ENCODE peak calls at places on chromosomes 7 and 10, in four cellular contexts. L, M, O and V are unnamed samples. For H3K4me1, the result is how much of the 10 kb centered on the place peaks cover.

GRCh38 chr7:138032775-138033174 is 30.9 kb upstream of the CREB3L2 start:
- DNase-seq in L (peak), O (no peak), M (no peak), V (no peak)

GRCh38 chr7:95796617-95797016 is 24.3 kb downstream of the DYNC1I1 start:
- DNase-seq in O (no peak), M (no peak), L (no peak), V (no peak)

GRCh38 chr10:128687408-128687807 is 561.2 kb upstream of the MKI67 start:
- DNase-seq in M (no peak), O (no peak), L (no peak), V (no peak)

GRCh38 chr10:113992601-113993011 is 51.1 kb upstream of the ADRB1 start:
- DNase-seq in O (no peak), L (no peak), M (peak), V (no peak)

GRCh38 chr10:79385392-79385795 is 38.1 kb downstream of the PPIF start:
- DNase-seq in O (no peak), M (no peak), L (no peak), V (no peak)

GRCh38 chr10:69634759-69635425 is 4.8 kb downstream of the FAM241B start:
- DNase-seq in L (no peak), O (no peak), M (no peak), V (no peak)

GRCh38 chr7:21867816-21868646 is 77.7 kb downstream of the CDCA7L start:
- DNase-seq in M (no peak), L (no peak), O (no peak), V (no peak)

GRCh38 chr7:4633012-4633411 is 49.1 kb upstream of the FOXK1 start:
- DNase-seq in M (peak), O (peak), L (peak), V (no peak)

GRCh38 chr10:122688293-122688989 is 11.2 kb downstream of the C10orf120 start:
- DNase-seq in O (peak), M (peak), L (no peak), V (no peak)

GRCh38 chr7:81887098-81887497 is 117.3 kb upstream of the HGF start:
- DNase-seq in L (peak), M (no peak), O (no peak), V (no peak)

GRCh38 chr7:2109936-2110585 is 122.7 kb downstream of the MAD1L1 start:
- DNase-seq in O (peak), M (peak), L (peak), V (no peak)

GRCh38 chr7:6320791-6321190 is 48.4 kb upstream of the CYTH3 start:
- DNase-seq in O (no peak), M (no peak), L (no peak), V (no peak)

GRCh38 chr10:10786334-10787090 is 231.2 kb upstream of the CELF2 start:
- DNase-seq in O (no peak), M (peak), L (peak), V (no peak)

GRCh38 chr10:80133221-80133620 is 691 bp downstream of the PLAC9 start:
- DNase-seq in L (no peak), O (no peak), M (no peak), V (no peak)

GRCh38 chr10:7302393-7303054 is 108.3 kb downstream of the SFMBT2 start:
- DNase-seq in L (peak), M (peak), O (peak), V (no peak)

GRCh38 chr7:879093-879492 is 2.7 kb downstream of the GET4 start:
- DNase-seq in L (no peak), M (no peak), O (no peak), V (peak)

GRCh38 chr10:133307776-133308430 is 769 bp downstream of the TUBGCP2 start:
- DNase-seq in O (peak), M (peak), L (peak), V (peak)

GRCh38 chr7:105672820-105673219 is 91.5 kb upstream of the EFCAB10 start:
- DNase-seq in O (no peak), M (no peak), L (no peak), V (no peak)

GRCh38 chr7:19111474-19112143 is 5.8 kb downstream of the TWIST1 start:
- DNase-seq in O (no peak), L (no peak), M (no peak), V (no peak)

GRCh38 chr10:23404461-23404980 is 34.4 kb upstream of the OTUD1 start:
- DNase-seq in M (no peak), L (peak), O (no peak), V (no peak)

GRCh38 chr10:121900443-121901174 is 27.2 kb downstream of the ATE1 start:
- DNase-seq in M (peak), L (peak), O (peak), V (no peak)

GRCh38 chr10:123901621-123902020 is 10.0 kb upstream of the CPXM2 start:
- DNase-seq in M (no peak), L (no peak), O (no peak), V (no peak)
- TF ChIP-seq CTCF in M (no peak), L (no peak), O (no peak), V (no peak)

GRCh38 chr10:103841519-103841918 is 13.9 kb downstream of the SH3PXD2A start:
- DNase-seq in O (no peak), L (no peak), M (no peak), V (no peak)

GRCh38 chr10:103839513-103839864 is 15.9 kb downstream of the SH3PXD2A start:
- DNase-seq in M (no peak), L (no peak), O (no peak), V (no peak)

GRCh38 chr10:103838851-103839512 is 16.4 kb downstream of the SH3PXD2A start:
- DNase-seq in M (no peak), L (no peak), O (no peak), V (no peak)

GRCh38 chr10:103840747-103841085 is 14.7 kb downstream of the SH3PXD2A start:
- DNase-seq in L (no peak), M (no peak), O (no peak), V (no peak)

GRCh38 chr10:103839867-103840746 is 15.3 kb downstream of the SH3PXD2A start:
- DNase-seq in L (no peak), M (no peak), O (no peak), V (no peak)
- H3K4me1 ChIP-seq in L (under half), M (under half), O (under half), V (under half)

DNA sequence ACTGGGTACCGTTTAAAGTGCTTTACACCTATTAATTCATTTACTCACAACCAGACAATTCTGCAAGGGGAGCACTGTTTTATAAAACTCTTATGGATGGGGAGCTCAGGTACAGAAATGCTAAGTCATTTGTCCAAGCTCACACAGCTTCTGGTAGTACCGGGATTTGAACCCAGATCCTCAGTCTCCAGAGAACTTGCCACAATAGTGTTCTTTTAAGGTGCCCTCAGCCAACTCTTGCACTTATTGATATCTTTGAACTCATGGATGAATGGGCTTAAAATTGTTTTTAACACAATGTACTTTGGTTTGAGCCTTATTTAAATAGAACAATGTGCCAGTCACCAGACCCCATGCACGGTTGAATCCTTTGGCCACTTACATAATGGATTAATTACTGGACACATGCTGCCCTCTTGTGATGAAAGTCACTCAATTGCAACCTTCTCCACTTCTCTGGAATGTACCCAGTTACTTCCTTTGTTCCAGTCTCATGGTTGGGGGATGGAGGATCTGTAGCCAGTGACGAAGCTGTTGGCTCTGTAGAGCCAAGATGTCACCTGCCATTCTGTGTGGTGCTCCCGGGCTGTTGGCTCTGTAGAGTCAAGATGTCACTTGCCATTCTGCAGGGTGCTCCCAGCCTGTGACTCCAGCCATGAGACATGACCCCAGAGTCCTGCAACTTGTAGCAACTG is 65.6 kb downstream of the NOD1 start:
- DNase-seq in L (peak), O (peak), M (peak), V (no peak)
- TF ChIP-seq CTCF in L (peak), O (peak), M (peak), V (no peak)

GRCh38 chr7:142519077-142519789 is 230.0 kb upstream of the PRSS1 start:
- DNase-seq in O (no peak), L (peak), M (no peak), V (no peak)
- H3K4me1 ChIP-seq in O (under half), L (under half), M (under half), V (under half)

DNA sequence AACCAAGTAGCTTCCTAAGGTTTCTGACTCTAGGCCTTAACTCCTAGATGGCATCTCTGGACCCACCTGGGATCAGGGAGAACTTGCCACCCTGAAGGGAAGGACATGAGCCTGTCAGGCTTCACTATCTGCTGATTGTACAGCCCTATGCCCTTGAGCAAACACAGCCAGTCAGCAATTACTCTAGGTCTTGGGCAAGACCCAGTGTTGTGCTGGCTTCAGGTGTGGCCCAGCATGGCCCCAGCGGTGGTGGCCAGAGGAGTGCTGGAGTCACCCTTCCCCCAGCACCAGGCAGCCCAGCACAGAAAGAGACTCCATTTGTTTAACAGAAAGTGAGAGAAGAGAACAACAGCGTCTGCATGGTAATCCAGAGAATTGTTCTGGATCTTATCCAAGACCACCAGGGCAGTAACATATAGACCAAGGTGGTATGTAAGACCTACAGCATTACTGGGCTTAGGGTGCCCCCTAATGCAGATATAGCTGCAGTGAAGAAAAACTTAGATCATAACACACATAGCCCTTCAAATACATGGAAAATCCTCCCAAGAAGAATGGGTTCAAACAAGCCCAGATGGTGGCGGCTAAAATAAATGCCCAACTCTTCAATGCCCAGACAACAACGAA is 207.7 kb downstream of the MAGI2 start:
- DNase-seq in L (no peak), M (no peak), O (no peak), V (no peak)
- TF ChIP-seq CTCF in L (no peak), M (no peak), O (no peak), V (no peak)

GRCh38 chr7:49718755-49719154 is 54.7 kb upstream of the VWC2 start:
- DNase-seq in L (no peak), O (no peak), M (no peak), V (no peak)

GRCh38 chr7:49708590-49708989 is 64.8 kb upstream of the VWC2 start:
- DNase-seq in O (no peak), L (no peak), M (no peak), V (no peak)

GRCh38 chr7:49717547-49717946 is 55.9 kb upstream of the VWC2 start:
- DNase-seq in M (no peak), O (no peak), L (no peak), V (no peak)

DNA sequence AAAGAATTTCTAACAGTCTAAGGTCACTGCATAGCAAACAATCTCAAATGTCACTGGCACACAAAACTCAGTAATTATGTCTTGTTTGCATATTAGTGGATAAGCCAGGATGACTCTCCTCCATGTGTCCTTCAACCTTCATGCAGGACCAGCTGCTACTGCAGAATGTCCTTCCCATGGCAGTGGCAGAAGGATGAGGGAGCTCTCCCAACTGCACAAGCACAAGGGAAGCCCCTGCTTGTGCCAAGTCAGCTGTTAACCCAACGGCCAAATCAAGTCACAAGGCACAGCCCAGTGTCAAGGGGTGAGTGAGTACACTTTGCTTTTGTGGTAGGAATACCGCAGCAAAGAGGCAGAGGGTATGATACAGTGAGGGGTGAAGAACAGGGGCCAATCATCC is 59.3 kb upstream of the VWC2 start:
- DNase-seq in O (no peak), L (no peak), M (no peak), V (peak)
- H3K4me1 ChIP-seq in O (under half), L (under half), M (under half), V (under half)